ENCODE peak calls at places on chromosomes 4 and X, in four cellular contexts. One of them, this sample, is unnamed.

GRCh38 chrX:3592184-3592583 is 121.3 kb downstream of the PRKX start:
- DNase-seq in M059J: no peak
- DNase-seq in NCI-H146: no peak
- DNase-seq in MM.1S: no peak
- DNase-seq in this sample: no peak

GRCh38 chr4:151709587-151709986 is 51.2 kb downstream of the GATB start:
- DNase-seq in M059J: no peak
- DNase-seq in NCI-H146: no peak
- DNase-seq in MM.1S: no peak
- DNase-seq in this sample: no peak

GRCh38 chr4:16827762-16828724 is 70.4 kb downstream of the LDB2 start:
- DNase-seq in M059J: peak; percentile 65
- DNase-seq in NCI-H146: no peak
- DNase-seq in MM.1S: no peak
- DNase-seq in this sample: no peak

GRCh38 chr4:85751907-85752306 is 277.0 kb downstream of the ARHGAP24 start:
- DNase-seq in M059J: no peak
- DNase-seq in NCI-H146: no peak
- DNase-seq in MM.1S: no peak
- DNase-seq in this sample: no peak

GRCh38 chrX:96770315-96770714 is 85.7 kb downstream of the DIAPH2 start:
- DNase-seq in M059J: peak; percentile 1
- DNase-seq in NCI-H146: no peak
- DNase-seq in MM.1S: peak; percentile 11
- DNase-seq in this sample: no peak

GRCh38 chr4:112284662-112285411 is 867 bp downstream of the TIFA start:
- DNase-seq in M059J: peak; percentile 32
- DNase-seq in NCI-H146: peak; percentile 27
- DNase-seq in MM.1S: peak; percentile 30
- DNase-seq in this sample: no peak

GRCh38 chr4:156495109-156495508 is 476.5 kb downstream of the PDGFC start:
- DNase-seq in M059J: peak; percentile 47
- DNase-seq in NCI-H146: no peak
- DNase-seq in MM.1S: no peak
- DNase-seq in this sample: no peak

GRCh38 chrX:50169717-50170116 is 31.1 kb downstream of the AKAP4 start:
- DNase-seq in M059J: no peak
- DNase-seq in NCI-H146: no peak
- DNase-seq in MM.1S: no peak
- DNase-seq in this sample: no peak

GRCh38 chr4:168882650-168883233 is 127.3 kb downstream of the CBR4 start:
- DNase-seq in M059J: peak; percentile 50
- DNase-seq in NCI-H146: no peak
- DNase-seq in MM.1S: no peak
- DNase-seq in this sample: no peak

GRCh38 chr4:174696657-174697056 is 132.4 kb downstream of the GLRA3 start:
- DNase-seq in M059J: no peak
- DNase-seq in NCI-H146: no peak
- DNase-seq in MM.1S: no peak
- DNase-seq in this sample: no peak

GRCh38 chrX:136745215-136746173 is 35.2 kb downstream of the ARHGEF6 start:
- DNase-seq in M059J: no peak
- DNase-seq in NCI-H146: no peak
- DNase-seq in MM.1S: no peak
- DNase-seq in this sample: no peak

GRCh38 chrX:14032383-14032782 is 2.7 kb upstream of the GEMIN8 start:
- DNase-seq in M059J: peak; percentile 48
- DNase-seq in NCI-H146: peak; percentile 37
- DNase-seq in MM.1S: peak; percentile 33
- DNase-seq in this sample: peak; percentile 3

GRCh38 chr4:186297013-186297645 is 31.1 kb downstream of the F11 start:
- DNase-seq in M059J: peak; percentile 33
- DNase-seq in NCI-H146: peak; percentile 2
- DNase-seq in MM.1S: peak; percentile 46
- DNase-seq in this sample: no peak

GRCh38 chr4:86981789-86982188 is 47.0 kb downstream of the AFF1 start:
- DNase-seq in M059J: no peak
- DNase-seq in NCI-H146: no peak
- DNase-seq in MM.1S: no peak
- DNase-seq in this sample: no peak

GRCh38 chr4:39698424-39699009 is 581 bp downstream of the UBE2K start:
- DNase-seq in M059J: peak; percentile 65
- DNase-seq in NCI-H146: peak; percentile 67
- DNase-seq in MM.1S: peak; percentile 21
- DNase-seq in this sample: peak; percentile 18

GRCh38 chr4:179116011-179116410 is 1673.8 kb upstream of the AGA start:
- DNase-seq in M059J: no peak
- DNase-seq in NCI-H146: no peak
- DNase-seq in MM.1S: no peak
- DNase-seq in this sample: no peak

GRCh38 chr4:181291615-181292014 is 951.6 kb upstream of the TENM3 start:
- DNase-seq in M059J: no peak
- DNase-seq in NCI-H146: no peak
- DNase-seq in MM.1S: no peak
- DNase-seq in this sample: no peak

GRCh38 chrX:78168065-78168464 is 28.6 kb upstream of the TAF9B start:
- DNase-seq in M059J: peak; percentile 1
- DNase-seq in NCI-H146: no peak
- DNase-seq in MM.1S: no peak
- DNase-seq in this sample: no peak

GRCh38 chr4:166421556-166422156 is 548.6 kb downstream of the TLL1 start:
- DNase-seq in M059J: peak; percentile 87
- DNase-seq in NCI-H146: no peak
- DNase-seq in MM.1S: no peak
- DNase-seq in this sample: no peak

GRCh38 chr4:87882861-87883260 is 50.1 kb downstream of the MEPE start:
- DNase-seq in M059J: no peak
- DNase-seq in NCI-H146: no peak
- DNase-seq in MM.1S: no peak
- DNase-seq in this sample: no peak

GRCh38 chrX:140091276-140091886 is 126.1 kb upstream of the CXorf66 start:
- DNase-seq in M059J: peak; percentile 12
- DNase-seq in NCI-H146: peak; percentile 21
- DNase-seq in MM.1S: no peak
- DNase-seq in this sample: no peak